ENCODE peak calls at places on chromosomes 3 and 15, in nine cellular contexts. Q, W, K, J, T, U, R, D and G are unnamed samples.

GRCh38 chr3:130688677-130689076 is 58.0 kb downstream of the PIK3R4 start:
- DNase-seq in Q (no peak), W (no peak), K (no peak), J (no peak), T (no peak), U (no peak), R (no peak), D (peak), G (no peak)

GRCh38 chr15:47678047-47678446 is 39.3 kb upstream of the SEMA6D start:
- DNase-seq in Q (no peak), W (no peak), K (no peak), J (no peak), T (no peak), U (no peak), R (no peak), D (no peak), G (no peak)

GRCh38 chr3:46663611-46664135 is 29.8 kb downstream of the ALS2CL start:
- DNase-seq in Q (peak), W (no peak), K (peak), J (no peak), T (peak), U (no peak), R (no peak), D (peak), G (no peak)

GRCh38 chr3:113174806-113175490 is 36.4 kb upstream of the BOC start:
- DNase-seq in Q (no peak), W (no peak), K (peak), J (no peak), T (no peak), U (no peak), R (no peak), D (no peak), G (no peak)

GRCh38 chr3:12292770-12293169 is 3.9 kb downstream of the PPARG start:
- DNase-seq in Q (no peak), W (no peak), K (no peak), J (no peak), T (no peak), U (no peak), R (no peak), D (no peak), G (no peak)

GRCh38 chr3:20648921-20649381 is 462.9 kb upstream of the SGO1 start:
- DNase-seq in Q (no peak), W (no peak), K (no peak), J (no peak), T (no peak), U (no peak), R (no peak), D (peak), G (no peak)

GRCh38 chr3:123759311-123759710 is 124.8 kb downstream of the MYLK start:
- DNase-seq in Q (no peak), W (no peak), K (peak), J (no peak), T (no peak), U (no peak), R (no peak), D (peak), G (no peak)

GRCh38 chr3:160755776-160756304 is at the start of gene PPM1L:
- DNase-seq in Q (no peak), W (peak), K (peak), J (no peak), T (peak), U (peak), R (peak), D (peak), G (peak)

GRCh38 chr3:72190050-72190449 is 405.1 kb upstream of the PROK2 start:
- DNase-seq in Q (no peak), W (no peak), K (no peak), J (no peak), T (no peak), U (no peak), R (no peak), D (no peak), G (no peak)

GRCh38 chr15:91125162-91125561 is 25.1 kb downstream of the SV2B start:
- DNase-seq in Q (no peak), W (no peak), K (no peak), J (no peak), T (no peak), U (no peak), R (no peak), D (no peak), G (no peak)